ENCODE peak calls at places on chromosome 1, in six cellular contexts. V is CMK, L is naive B cell, Q is EL, F is T-cell, G is cardiac muscle cell. W is an unnamed sample.

GRCh38 chr1:16145988-16146887 is 9.6 kb downstream of the EPHA2 start:
- DNase-seq in V (no peak), L (no peak), Q (peak), F (no peak), G (peak), W (no peak)

GRCh38 chr1:2412395-2412772 is at the start of gene PEX10:
- DNase-seq in V (peak), L (peak), Q (peak), F (peak), G (peak), W (peak)

GRCh38 chr1:115682792-115683191 is 41.0 kb downstream of the VANGL1 start:
- DNase-seq in V (no peak), L (no peak), Q (no peak), F (no peak), G (no peak), W (no peak)

GRCh38 chr1:227191607-227192006 is 126.7 kb downstream of the CDC42BPA start:
- DNase-seq in V (no peak), L (no peak), Q (no peak), F (no peak), G (no peak), W (no peak)

GRCh38 chr1:37860346-37860666 is 914 bp upstream of the MTF1 start:
- DNase-seq in V (no peak), L (no peak), Q (no peak), F (no peak), G (no peak), W (no peak)

GRCh38 chr1:33502726-33503125 is 30.3 kb downstream of the ZSCAN20 start:
- DNase-seq in V (no peak), L (no peak), Q (peak), F (no peak), G (no peak), W (no peak)

GRCh38 chr1:90723561-90724108 is 6.5 kb upstream of the BARHL2 start:
- DNase-seq in V (no peak), L (no peak), Q (no peak), F (no peak), G (no peak), W (no peak)

GRCh38 chr1:81312272-81312754 is 488.4 kb upstream of the ADGRL2 start:
- DNase-seq in V (no peak), L (no peak), Q (no peak), F (no peak), G (no peak), W (no peak)

GRCh38 chr1:227357229-227358078 is 39.2 kb upstream of the CDC42BPA start:
- DNase-seq in V (peak), L (no peak), Q (peak), F (no peak), G (peak), W (no peak)

GRCh38 chr1:62832276-62832675 is 48.3 kb downstream of the ATG4C start:
- DNase-seq in V (no peak), L (no peak), Q (no peak), F (no peak), G (no peak), W (no peak)

GRCh38 chr1:101781437-101781836 is 215.3 kb downstream of the OLFM3 start:
- DNase-seq in V (no peak), L (no peak), Q (peak), F (no peak), G (peak), W (no peak)

GRCh38 chr1:225343618-225344017 is 84.2 kb downstream of the LBR start:
- DNase-seq in V (no peak), L (no peak), Q (peak), F (no peak), G (no peak), W (no peak)

GRCh38 chr1:90402893-90403849 is 313.9 kb downstream of the BARHL2 start:
- DNase-seq in V (no peak), L (no peak), Q (peak), F (no peak), G (peak), W (no peak)

GRCh38 chr1:228003461-228004330 is 3.1 kb upstream of the WNT3A start:
- DNase-seq in V (no peak), L (no peak), Q (no peak), F (no peak), G (no peak), W (no peak)